ENCODE peak calls at places on chromosomes 16 and 17, in four cellular contexts. U, A, Q and V are unnamed samples. For H3K4me1 and H3K27me3, the result is how much of the 10 kb centered on the place peaks cover.

GRCh38 chr17:55149485-55149884 is 115.3 kb upstream of the HLF start:
- DNase-seq in A (no peak), Q (no peak), U (no peak), V (no peak)

GRCh38 chr17:81002409-81003361 is 11.0 kb downstream of the CHMP6 start:
- DNase-seq in Q (peak), A (no peak), U (peak), V (peak)

GRCh38 chr16:4652561-4652960 is 27.9 kb downstream of the MGRN1 start:
- DNase-seq in A (no peak), U (no peak), Q (no peak), V (no peak)

GRCh38 chr16:46693598-46693997 is 4.1 kb downstream of the ORC6 start:
- DNase-seq in U (no peak), A (no peak), Q (no peak), V (no peak)

GRCh38 chr16:50688083-50688482 is 5.3 kb upstream of the NOD2 start:
- DNase-seq in A (no peak), U (no peak), Q (no peak), V (peak)

GRCh38 chr17:47265983-47266541 is 12.4 kb downstream of the ITGB3 start:
- DNase-seq in U (no peak), Q (no peak), A (no peak), V (no peak)

GRCh38 chr17:74466785-74467158 is 338 bp downstream of the CD300A start:
- DNase-seq in Q (no peak), A (no peak), U (no peak), V (no peak)

GRCh38 chr16:54069601-54070239 is 216.9 kb downstream of the IRX3 start:
- DNase-seq in A (no peak), Q (no peak), U (no peak), V (no peak)

GRCh38 chr16:66250686-66251405 is 115.6 kb upstream of the CDH5 start:
- DNase-seq in U (peak), Q (peak), A (no peak), V (peak)

GRCh38 chr17:2954898-2955445 is 108.4 kb downstream of the OR1D5 start:
- DNase-seq in Q (peak), A (no peak), U (no peak), V (peak)

GRCh38 chr17:608911-609882 is 105.4 kb downstream of the VPS53 start:
- DNase-seq in A (no peak), Q (no peak), U (no peak), V (no peak)

GRCh38 chr16:80356365-80356764 is 184.4 kb upstream of the DYNLRB2 start:
- DNase-seq in U (no peak), Q (no peak), A (no peak), V (no peak)

GRCh38 chr16:12436201-12436657 is 367.5 kb downstream of the CPPED1 start:
- DNase-seq in Q (no peak), A (no peak), U (no peak), V (no peak)

GRCh38 chr16:47143677-47144558 is at the start of gene NETO2:
- DNase-seq in Q (no peak), U (peak), A (peak), V (peak)

GRCh38 chr17:77838748-77839147 is 119.8 kb upstream of the TNRC6C start:
- DNase-seq in A (no peak), U (no peak), Q (peak), V (no peak)

GRCh38 chr17:546456-546855 is 168.2 kb downstream of the VPS53 start:
- DNase-seq in U (no peak), A (no peak), Q (no peak), V (no peak)

GRCh38 chr16:4886151-4886550 is 38.9 kb downstream of the UBN1 start:
- DNase-seq in Q (no peak), U (no peak), A (no peak), V (no peak)

GRCh38 chr16:56792960-56793359 is 63.0 kb downstream of the NUP93 start:
- DNase-seq in A (no peak), Q (no peak), U (no peak), V (no peak)

GRCh38 chr17:80824549-80825470 is 166.8 kb upstream of the CHMP6 start:
- DNase-seq in U (no peak), A (no peak), Q (peak), V (peak)

GRCh38 chr16:23640669-23640958 is 496 bp downstream of the PALB2 start:
- DNase-seq in A (no peak), U (no peak), Q (no peak), V (no peak)

GRCh38 chr17:14621826-14622621 is 321.1 kb downstream of the HS3ST3B1 start:
- DNase-seq in Q (no peak), U (no peak), A (no peak), V (no peak)

GRCh38 chr16:4319454-4319853 is 3.6 kb downstream of the GLIS2 start:
- DNase-seq in U (no peak), Q (peak), A (peak), V (peak)

GRCh38 chr17:10268005-10268404 is 69.6 kb upstream of the GAS7 start:
- DNase-seq in U (no peak), A (no peak), Q (no peak), V (no peak)

GRCh38 chr16:83906690-83907089 is 7.8 kb downstream of the MLYCD start:
- DNase-seq in U (no peak), Q (no peak), A (no peak), V (no peak)

GRCh38 chr16:49556252-49557069 is 182.9 kb downstream of the C16orf78 start:
- DNase-seq in A (no peak), Q (no peak), U (no peak), V (no peak)

GRCh38 chr16:66525396-66526180 is 24.3 kb downstream of the TK2 start:
- DNase-seq in U (no peak), A (no peak), Q (no peak), V (no peak)

GRCh38 chr16:15502041-15502725 is 67.8 kb downstream of the BMERB1 start:
- DNase-seq in Q (no peak), A (no peak), U (no peak), V (no peak)

GRCh38 chr17:57879437-57880085 is 29.7 kb upstream of the MRPS23 start:
- DNase-seq in A (no peak), U (no peak), Q (no peak), V (no peak)

GRCh38 chr16:23435500-23435899 is 17.5 kb downstream of the COG7 start:
- DNase-seq in Q (peak), U (peak), A (peak), V (peak)

GRCh38 chr16:269061-269796 is 6.5 kb downstream of the RGS11 start:
- DNase-seq in Q (no peak), A (no peak), U (no peak), V (no peak)

GRCh38 chr16:14576532-14576931 is 53.5 kb downstream of the PARN start:
- DNase-seq in U (no peak), A (no peak), Q (no peak), V (no peak)

GRCh38 chr16:82460761-82461160 is 166.0 kb upstream of the CDH13 start:
- DNase-seq in Q (no peak), A (no peak), U (no peak), V (no peak)

GRCh38 chr16:84207869-84208268 is 16.9 kb downstream of the ADAD2 start:
- DNase-seq in Q (no peak), A (no peak), U (no peak), V (no peak)

GRCh38 chr17:36726199-36726598 is 124.8 kb downstream of the MRM1 start:
- DNase-seq in U (no peak), Q (no peak), A (no peak), V (no peak)

GRCh38 chr17:65030618-65031017 is 25.9 kb downstream of the GNA13 start:
- DNase-seq in Q (no peak), A (no peak), U (no peak), V (no peak)

GRCh38 chr17:65027305-65027704 is 29.2 kb downstream of the GNA13 start:
- DNase-seq in A (peak), Q (no peak), U (no peak), V (no peak)

GRCh38 chr17:65025288-65025687 is 31.3 kb downstream of the GNA13 start:
- DNase-seq in U (no peak), Q (no peak), A (no peak), V (no peak)

GRCh38 chr17:65028537-65028843 is 28.1 kb downstream of the GNA13 start:
- DNase-seq in A (no peak), U (no peak), Q (no peak), V (no peak)

DNA sequence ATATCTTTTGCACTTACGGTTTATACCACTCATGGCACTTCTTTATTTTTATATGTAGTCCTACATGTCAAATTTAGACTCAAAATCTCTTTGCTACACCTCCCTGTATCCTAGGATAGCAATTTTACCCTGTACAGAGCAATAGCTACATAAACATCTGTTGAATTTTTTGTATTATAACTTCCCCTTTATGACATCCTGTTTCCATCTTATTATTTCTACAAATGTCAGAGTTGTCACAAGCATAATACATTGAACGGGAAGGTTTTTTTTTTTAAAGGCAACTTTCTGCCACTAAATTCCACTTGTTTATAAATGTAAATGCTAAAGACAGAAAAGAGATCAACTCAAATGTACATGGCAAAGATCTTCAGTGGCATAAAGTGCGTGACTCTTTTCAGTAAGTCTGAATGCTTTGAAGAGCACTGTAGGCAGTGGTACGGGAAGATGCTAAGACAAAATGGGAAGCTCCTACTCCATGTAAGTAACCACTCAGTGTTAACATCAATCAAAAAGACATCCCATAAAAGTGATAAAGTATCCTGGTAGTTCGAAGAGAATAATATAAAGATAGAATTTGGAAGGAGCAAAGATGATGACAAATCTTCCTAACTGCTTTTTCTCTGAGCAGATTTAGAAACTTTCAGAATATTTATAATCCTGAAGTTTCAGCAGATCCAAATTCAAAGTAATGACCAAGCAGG is 26.8 kb downstream of the GNA13 start:
- DNase-seq in Q (no peak), U (no peak), A (no peak), V (no peak)
- H3K4me1 ChIP-seq in Q (under half), U (half or more), A (half or more), V (under half)

DNA sequence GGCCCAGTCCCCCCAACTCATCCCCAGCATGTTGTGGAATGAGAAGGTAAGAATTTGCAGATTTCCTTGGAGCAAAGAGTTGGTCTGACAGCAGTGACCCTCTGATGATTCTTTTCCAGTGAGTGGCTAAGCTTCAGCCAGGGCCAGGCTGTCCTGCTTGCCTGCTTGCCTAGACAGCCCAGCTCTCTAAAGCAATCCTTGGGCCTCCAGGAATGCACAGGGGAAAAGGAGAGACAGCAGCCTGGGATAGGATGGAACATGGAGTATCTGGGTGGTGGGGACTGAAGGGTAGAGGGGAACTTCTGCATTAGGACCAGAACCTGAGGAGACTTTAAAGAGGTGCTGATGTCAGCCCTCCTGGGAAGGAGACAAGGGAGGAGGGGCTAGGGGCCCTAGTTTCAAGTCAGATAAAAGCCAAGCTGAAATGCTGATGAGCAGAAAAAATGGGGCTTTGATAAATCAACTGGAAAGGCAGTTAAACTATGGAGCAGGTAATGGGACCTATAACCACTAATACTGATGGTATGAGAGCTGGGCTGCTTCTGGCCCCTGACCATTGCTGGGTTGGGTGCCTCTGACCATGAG is 1.8 kb downstream of the HOXB7 start:
- DNase-seq in U (no peak), Q (no peak), A (no peak), V (no peak)
- H3K27me3 ChIP-seq in U (half or more), Q (half or more), A (under half), V (under half)

GRCh38 chr17:71521724-71522123 is 599.1 kb upstream of the SOX9 start:
- DNase-seq in U (no peak), Q (no peak), A (no peak), V (no peak)
- H3K4me1 ChIP-seq in U (under half), Q (under half), A (under half), V (under half)

DNA sequence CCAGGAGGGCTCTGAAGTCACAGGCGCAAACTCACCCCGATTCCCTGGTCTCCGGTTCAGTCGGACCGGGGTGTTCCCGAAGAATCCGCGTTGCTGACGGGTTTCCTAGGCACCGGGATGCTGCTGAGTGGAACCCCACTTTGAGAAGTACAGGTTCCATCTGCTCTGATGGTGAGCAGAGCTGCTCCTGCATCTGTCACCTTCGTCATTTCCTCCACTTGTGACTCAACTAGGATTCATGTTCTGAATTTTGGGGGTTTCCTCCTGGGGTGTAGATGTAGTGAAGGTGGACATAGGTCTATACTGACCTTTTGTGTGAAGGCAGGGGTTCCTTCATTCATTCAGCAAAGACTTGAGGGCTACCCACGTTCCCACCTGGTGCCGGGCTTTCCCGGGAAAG is 25.0 kb downstream of the LGALS3BP start:
- DNase-seq in U (no peak), A (no peak), Q (no peak), V (no peak)
- H3K27me3 ChIP-seq in U (under half), A (under half), Q (under half), V (under half)

GRCh38 chr17:38705803-38706624 is 941 bp downstream of the MLLT6 start:
- DNase-seq in U (peak), Q (peak), A (peak), V (peak)

GRCh38 chr17:38709864-38710602 is 5.0 kb downstream of the MLLT6 start:
- DNase-seq in Q (no peak), A (no peak), U (no peak), V (no peak)

GRCh38 chr17:38706625-38707298 is 1.7 kb downstream of the MLLT6 start:
- DNase-seq in Q (no peak), U (no peak), A (peak), V (no peak)

GRCh38 chr17:38709104-38709820 is 4.2 kb downstream of the MLLT6 start:
- DNase-seq in A (no peak), Q (no peak), U (no peak), V (no peak)

GRCh38 chr17:38707678-38708351 is 2.7 kb downstream of the MLLT6 start:
- DNase-seq in A (no peak), Q (no peak), U (no peak), V (no peak)
- H3K4me1 ChIP-seq in A (half or more), Q (under half), U (half or more), V (under half)

GRCh38 chr17:41522301-41523224 is 3.9 kb upstream of the KRT15 start:
- DNase-seq in Q (no peak), A (no peak), U (no peak), V (no peak)

GRCh38 chr17:41523787-41524186 is 4.3 kb downstream of the KRT19 start:
- DNase-seq in U (no peak), Q (no peak), A (no peak), V (no peak)

GRCh38 chr17:41521574-41522261 is 3.0 kb upstream of the KRT15 start:
- DNase-seq in Q (no peak), A (no peak), U (no peak), V (no peak)

GRCh38 chr17:41524261-41524660 is 3.8 kb downstream of the KRT19 start:
- DNase-seq in U (no peak), A (no peak), Q (no peak), V (no peak)

GRCh38 chr17:41523225-41523593 is 4.5 kb upstream of the KRT15 start:
- DNase-seq in U (no peak), Q (no peak), A (no peak), V (no peak)
- H3K27me3 ChIP-seq in U (half or more), Q (under half), A (under half), V (under half)